ENCODE peak calls at places on chromosomes 13 and 19, in nine cellular contexts. R, M, C, T, H, Z, F, E and O are unnamed samples.

GRCh38 chr13:51844862-51845573 is at the start of gene TMEM272:
- DNase-seq in R (peak; percentile 40), M (peak; percentile 50), C (peak; percentile 42), T (peak; percentile 30), H (peak; percentile 42), Z (peak; percentile 72), F (peak; percentile 51), E (peak; percentile 83), O (peak; percentile 65)

GRCh38 chr13:63124863-63125262 is 1709.2 kb upstream of the PCDH20 start:
- DNase-seq in R (no peak), M (no peak), C (no peak), T (peak; percentile 74), H (no peak), Z (no peak), F (no peak), E (no peak), O (no peak)

GRCh38 chr13:35978607-35979316 is 152.4 kb downstream of the DCLK1 start:
- DNase-seq in R (no peak), M (peak; percentile 71), C (peak; percentile 17), T (peak; percentile 86), H (no peak), Z (no peak), F (no peak), E (peak; percentile 51), O (peak; percentile 57)

GRCh38 chr19:5097331-5097930 is 128.5 kb downstream of the KDM4B start:
- DNase-seq in R (no peak), M (no peak), C (no peak), T (no peak), H (no peak), Z (no peak), F (no peak), E (no peak), O (no peak)

GRCh38 chr19:40762754-40763153 is 11.8 kb downstream of the SNRPA start:
- DNase-seq in R (no peak), M (no peak), C (no peak), T (no peak), H (no peak), Z (no peak), F (no peak), E (no peak), O (no peak)

GRCh38 chr13:102295316-102296048 is 106.4 kb downstream of the FGF14 start:
- DNase-seq in R (no peak), M (no peak), C (no peak), T (peak; percentile 98), H (no peak), Z (no peak), F (no peak), E (no peak), O (no peak)

GRCh38 chr13:95896302-95896701 is 156.9 kb downstream of the UGGT2 start:
- DNase-seq in R (no peak), M (no peak), C (no peak), T (peak; percentile 27), H (no peak), Z (no peak), F (no peak), E (no peak), O (peak; percentile 10)

GRCh38 chr19:17348700-17349099 is 11.3 kb downstream of the GTPBP3 start:
- DNase-seq in R (peak; percentile 77), M (no peak), C (peak; percentile 61), T (peak; percentile 45), H (peak; percentile 66), Z (peak; percentile 86), F (no peak), E (no peak), O (peak; percentile 92)

GRCh38 chr19:18990128-18990708 is 43.1 kb downstream of the SUGP2 start:
- DNase-seq in R (no peak), M (no peak), C (no peak), T (no peak), H (no peak), Z (no peak), F (no peak), E (no peak), O (no peak)

GRCh38 chr13:90534617-90535340 is 812.7 kb upstream of the MIR17HG start:
- DNase-seq in R (no peak), M (no peak), C (no peak), T (no peak), H (no peak), Z (no peak), F (peak; percentile 30), E (no peak), O (no peak)

GRCh38 chr13:48975101-48975925 is at the start of gene FNDC3A:
- DNase-seq in R (peak; percentile 80), M (peak; percentile 68), C (peak; percentile 30), T (peak; percentile 68), H (peak; percentile 83), Z (peak; percentile 79), F (peak; percentile 82), E (peak; percentile 86), O (peak; percentile 51)

GRCh38 chr19:32875428-32875827 is 5.9 kb upstream of the SLC7A9 start:
- DNase-seq in R (no peak), M (no peak), C (no peak), T (no peak), H (no peak), Z (no peak), F (no peak), E (no peak), O (no peak)

GRCh38 chr19:56916528-56916927 is 76.0 kb upstream of the PEG3 start:
- DNase-seq in R (no peak), M (no peak), C (no peak), T (no peak), H (no peak), Z (no peak), F (no peak), E (no peak), O (no peak)

GRCh38 chr13:99144306-99144705 is 56.3 kb upstream of the UBAC2 start:
- DNase-seq in R (no peak), M (no peak), C (no peak), T (no peak), H (no peak), Z (no peak), F (no peak), E (no peak), O (no peak)

GRCh38 chr13:108346376-108346775 is 76.9 kb downstream of the TNFSF13B start:
- DNase-seq in R (no peak), M (no peak), C (no peak), T (no peak), H (no peak), Z (peak; percentile 31), F (peak; percentile 69), E (no peak), O (no peak)

GRCh38 chr19:51366999-51367564 is 894 bp upstream of the ETFB start:
- DNase-seq in R (peak; percentile 42), M (no peak), C (no peak), T (no peak), H (peak; percentile 41), Z (no peak), F (peak; percentile 70), E (no peak), O (no peak)

GRCh38 chr19:51365211-51366049 is 758 bp downstream of the ETFB start:
- DNase-seq in R (peak; percentile 39), M (peak; percentile 49), C (peak; percentile 25), T (peak; percentile 50), H (no peak), Z (no peak), F (no peak), E (peak; percentile 70), O (peak; percentile 52)

GRCh38 chr19:51368366-51369282 is at the start of gene CLDND2:
- DNase-seq in R (no peak), M (peak; percentile 29), C (no peak), T (no peak), H (no peak), Z (no peak), F (peak; percentile 53), E (no peak), O (no peak)

GRCh38 chr19:51366050-51366998 is at the start of gene ETFB:
- DNase-seq in R (peak; percentile 98), M (peak; percentile 97), C (peak; percentile 97), T (peak; percentile 98), H (peak; percentile 98), Z (peak; percentile 99), F (peak; percentile 94), E (peak; percentile 98), O (peak; percentile 92)

GRCh38 chr19:51367565-51368365 is 1.0 kb downstream of the CLDND2 start:
- DNase-seq in R (peak; percentile 99), M (peak; percentile 99), C (peak; percentile 100), T (peak; percentile 98), H (peak; percentile 99), Z (peak; percentile 99), F (peak; percentile 95), E (peak; percentile 99), O (peak; percentile 100)
- H3K4me1 ChIP-seq in R (peaks cover 18% of the 10 kb centered on the region), M (peaks cover 26% of the 10 kb centered on the region), C (peaks cover 31% of the 10 kb centered on the region), T (peaks cover 9% of the 10 kb centered on the region), H (peaks cover 48% of the 10 kb centered on the region), Z (no peaks in the 10 kb centered on the region), F (peaks cover 67% of the 10 kb centered on the region), E (peaks cover 32% of the 10 kb centered on the region), O (peaks cover 48% of the 10 kb centered on the region)

GRCh38 chr13:109541081-109541480 is 245.3 kb downstream of the IRS2 start:
- DNase-seq in R (no peak), M (no peak), C (no peak), T (no peak), H (no peak), Z (no peak), F (no peak), E (no peak), O (no peak)
- H3K4me1 ChIP-seq in R (no peaks in the 10 kb centered on the region), M (no peaks in the 10 kb centered on the region), C (no peaks in the 10 kb centered on the region), T (no peaks in the 10 kb centered on the region), H (peaks cover 9% of the 10 kb centered on the region), Z (no peaks in the 10 kb centered on the region), F (no peaks in the 10 kb centered on the region), E (no peaks in the 10 kb centered on the region), O (no peaks in the 10 kb centered on the region)

GRCh38 chr19:3691372-3691716 is 8.9 kb downstream of the PIP5K1C start:
- DNase-seq in R (no peak), M (no peak), C (no peak), T (no peak), H (no peak), Z (no peak), F (peak; percentile 7), E (no peak), O (no peak)
- H3K4me1 ChIP-seq in R (peaks cover 4% of the 10 kb centered on the region), M (peaks cover 9% of the 10 kb centered on the region), C (no peaks in the 10 kb centered on the region), T (no peaks in the 10 kb centered on the region), H (peaks cover 46% of the 10 kb centered on the region), Z (peaks cover 3% of the 10 kb centered on the region), F (peaks cover 30% of the 10 kb centered on the region), E (no peaks in the 10 kb centered on the region), O (no peaks in the 10 kb centered on the region)

GRCh38 chr13:33326723-33327122 is 41.2 kb upstream of the STARD13 start:
- DNase-seq in R (no peak), M (peak; percentile 24), C (no peak), T (no peak), H (no peak), Z (no peak), F (no peak), E (no peak), O (no peak)
- H3K4me1 ChIP-seq in R (peaks cover 9% of the 10 kb centered on the region), M (peaks cover 2% of the 10 kb centered on the region), C (no peaks in the 10 kb centered on the region), T (peaks cover 4% of the 10 kb centered on the region), H (peaks cover 10% of the 10 kb centered on the region), Z (no peaks in the 10 kb centered on the region), F (no peaks in the 10 kb centered on the region), E (no peaks in the 10 kb centered on the region), O (peaks cover 6% of the 10 kb centered on the region)

GRCh38 chr19:35642312-35642711 is 767 bp downstream of the ETV2 start:
- DNase-seq in R (no peak), M (no peak), C (no peak), T (no peak), H (no peak), Z (peak; percentile 39), F (no peak), E (no peak), O (no peak)
- H3K4me1 ChIP-seq in R (peaks cover 4% of the 10 kb centered on the region), M (peaks cover 13% of the 10 kb centered on the region), C (peaks cover 6% of the 10 kb centered on the region), T (peaks cover 2% of the 10 kb centered on the region), H (peaks cover 30% of the 10 kb centered on the region), Z (peaks cover 10% of the 10 kb centered on the region), F (peaks cover 31% of the 10 kb centered on the region), E (peaks cover 26% of the 10 kb centered on the region), O (peaks cover 41% of the 10 kb centered on the region)